ENCODE peak calls at places on chromosomes 7 and 10, in four cellular contexts. W is LNCaP clone FGC, X is AG10803, L is dorsolateral prefrontal cortex. E is an unnamed sample.

GRCh38 chr7:37211097-37211496 is 237.6 kb downstream of the ELMO1 start:
- DNase-seq in W (no peak), X (peak), L (no peak), E (no peak)

GRCh38 chr10:86666538-86666937 is 1.8 kb upstream of the LDB3 start:
- DNase-seq in W (no peak), X (no peak), L (peak), E (no peak)

GRCh38 chr7:28533731-28534531 is 121.6 kb downstream of the CREB5 start:
- DNase-seq in W (no peak), X (peak), L (peak), E (no peak)

GRCh38 chr7:64849924-64850499 is 53.1 kb upstream of the ZNF273 start:
- DNase-seq in W (no peak), X (no peak), L (no peak), E (no peak)

GRCh38 chr7:13727279-13727678 is 262.2 kb downstream of the ETV1 start:
- DNase-seq in W (no peak), X (no peak), L (no peak), E (no peak)

GRCh38 chr7:12770227-12770975 is 83.0 kb downstream of the ARL4A start:
- DNase-seq in W (peak), X (peak), L (no peak), E (no peak)

GRCh38 chr7:16914771-16915170 is 33.0 kb upstream of the AGR3 start:
- DNase-seq in W (no peak), X (no peak), L (no peak), E (no peak)

GRCh38 chr7:24924375-24924774 is 55.6 kb downstream of the OSBPL3 start:
- DNase-seq in W (peak), X (no peak), L (no peak), E (no peak)

DNA sequence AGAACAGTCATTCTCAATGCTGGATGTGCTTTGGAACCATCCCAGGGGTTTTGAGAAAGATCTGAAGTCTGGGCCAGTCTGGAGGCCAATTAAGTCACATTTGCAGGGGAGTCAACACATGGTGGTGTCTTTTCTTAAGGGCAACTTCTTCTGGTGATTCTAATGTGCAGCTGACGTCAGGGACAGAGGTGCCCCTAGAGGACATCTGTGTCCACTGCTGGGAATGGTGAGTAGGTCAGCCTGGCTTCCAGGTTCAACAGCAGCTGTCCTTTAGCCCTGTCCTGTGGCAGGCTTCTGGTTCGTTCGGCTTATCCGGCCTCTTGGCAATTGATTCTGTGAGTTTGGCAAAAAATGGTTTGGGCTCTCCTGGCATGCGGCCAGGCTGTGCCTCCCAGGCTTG is 269.7 kb upstream of the HABP2 start:
- DNase-seq in W (no peak), X (no peak), L (no peak), E (no peak)
- TF ChIP-seq CTCF in W (peak), X (no peak), L (no peak), E (no peak)

GRCh38 chr10:105840288-105840770 is 1199.2 kb downstream of the SORCS3 start:
- DNase-seq in W (no peak), X (no peak), L (no peak), E (no peak)
- TF ChIP-seq CTCF in W (no peak), X (no peak), L (no peak), E (no peak)

GRCh38 chr7:100799037-100799896 is 28.1 kb downstream of the EPHB4 start:
- DNase-seq in W (no peak), X (peak), L (no peak), E (peak)
- TF ChIP-seq CTCF in W (peak), X (peak), L (peak), E (peak)

GRCh38 chr10:103563231-103564115 is 70.0 kb downstream of the NEURL1 start:
- DNase-seq in W (no peak), X (no peak), L (no peak), E (no peak)

GRCh38 chr10:103564116-103564501 is 70.6 kb downstream of the NEURL1 start:
- DNase-seq in W (no peak), X (no peak), L (no peak), E (no peak)

GRCh38 chr10:103566536-103566935 is 73.0 kb downstream of the NEURL1 start:
- DNase-seq in W (no peak), X (peak), L (no peak), E (no peak)

GRCh38 chr10:103568505-103568904 is 75.0 kb downstream of the NEURL1 start:
- DNase-seq in W (no peak), X (no peak), L (no peak), E (no peak)

DNA sequence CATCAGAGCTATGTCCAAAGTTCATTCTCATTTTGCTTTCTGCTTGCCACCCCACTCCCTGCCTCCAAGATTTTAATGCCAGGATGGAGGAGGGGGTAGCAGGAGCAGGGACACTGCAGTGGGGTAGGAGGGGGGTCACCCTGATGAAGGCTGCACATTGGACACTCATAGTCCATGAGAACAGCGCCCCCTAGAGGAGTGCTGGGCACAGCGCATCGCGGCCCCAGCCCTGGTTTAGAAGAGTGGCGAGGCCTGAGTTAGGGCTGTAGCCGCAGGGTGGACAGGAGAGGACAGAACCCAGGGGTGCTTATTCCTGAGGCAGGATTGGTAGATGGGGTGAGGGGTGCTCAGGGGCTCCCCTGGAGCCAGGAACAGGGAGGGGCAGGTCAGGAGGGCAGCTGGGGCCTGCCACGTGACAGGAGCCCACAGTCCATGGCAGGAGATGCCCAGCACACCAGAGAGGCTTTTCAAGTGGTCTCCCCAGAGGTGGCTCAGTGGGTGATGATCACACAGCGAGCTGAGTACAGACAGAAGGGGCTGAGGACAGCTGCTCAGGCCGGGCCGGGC is 71.4 kb downstream of the NEURL1 start:
- DNase-seq in W (no peak), X (no peak), L (no peak), E (no peak)
- TF ChIP-seq CTCF in W (peak), X (peak), L (peak), E (peak)

DNA sequence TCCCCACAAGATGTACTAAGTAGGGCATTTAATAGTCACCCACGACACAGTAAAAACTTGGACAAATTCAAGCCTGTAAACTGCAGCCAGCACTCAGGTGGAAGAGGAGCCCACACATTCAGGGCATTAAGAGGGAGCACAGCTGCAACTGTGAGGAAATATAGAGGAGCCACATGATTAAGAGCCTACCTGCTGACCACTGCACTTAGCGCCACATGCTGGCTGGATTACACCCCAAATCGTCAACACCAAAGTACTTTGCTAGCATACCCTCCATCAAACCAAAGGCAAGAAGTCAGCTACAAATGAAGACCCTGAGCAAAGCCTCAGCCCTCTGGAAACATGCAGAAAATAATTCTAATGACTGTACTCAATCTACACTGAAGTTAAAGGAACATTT is 322.3 kb upstream of the PLXDC2 start:
- DNase-seq in W (no peak), X (no peak), L (no peak), E (no peak)
- TF ChIP-seq CTCF in W (no peak), X (no peak), L (no peak), E (no peak)

DNA sequence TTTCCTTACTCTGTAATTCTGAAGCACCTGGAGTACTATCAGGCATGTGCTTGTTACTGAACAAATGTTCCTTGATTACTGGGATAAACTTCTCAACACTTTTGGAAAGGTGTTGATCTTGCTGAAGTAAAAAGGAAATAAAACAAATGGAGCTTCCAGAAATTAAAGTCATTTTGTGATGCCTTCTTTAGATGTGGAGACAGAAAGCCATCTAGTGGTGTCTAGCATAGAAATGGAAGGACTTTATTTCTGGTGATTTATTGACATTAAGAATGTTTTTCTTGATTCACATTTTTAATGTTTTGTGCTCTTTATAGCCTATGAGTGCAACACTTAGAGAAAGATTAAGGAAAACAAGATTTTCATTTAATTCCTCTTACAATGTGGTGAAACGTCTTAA is 1.4 kb downstream of the SFR1 start:
- DNase-seq in W (no peak), X (peak), L (no peak), E (no peak)
- TF ChIP-seq CTCF in W (peak), X (peak), L (peak), E (no peak)

GRCh38 chr10:102564209-102564834 is 60.5 kb downstream of the SUFU start:
- DNase-seq in W (no peak), X (no peak), L (no peak), E (no peak)

GRCh38 chr10:102565793-102566192 is 62.0 kb downstream of the SUFU start:
- DNase-seq in W (no peak), X (no peak), L (no peak), E (no peak)
- TF ChIP-seq CTCF in W (no peak), X (no peak), L (no peak), E (no peak)

DNA sequence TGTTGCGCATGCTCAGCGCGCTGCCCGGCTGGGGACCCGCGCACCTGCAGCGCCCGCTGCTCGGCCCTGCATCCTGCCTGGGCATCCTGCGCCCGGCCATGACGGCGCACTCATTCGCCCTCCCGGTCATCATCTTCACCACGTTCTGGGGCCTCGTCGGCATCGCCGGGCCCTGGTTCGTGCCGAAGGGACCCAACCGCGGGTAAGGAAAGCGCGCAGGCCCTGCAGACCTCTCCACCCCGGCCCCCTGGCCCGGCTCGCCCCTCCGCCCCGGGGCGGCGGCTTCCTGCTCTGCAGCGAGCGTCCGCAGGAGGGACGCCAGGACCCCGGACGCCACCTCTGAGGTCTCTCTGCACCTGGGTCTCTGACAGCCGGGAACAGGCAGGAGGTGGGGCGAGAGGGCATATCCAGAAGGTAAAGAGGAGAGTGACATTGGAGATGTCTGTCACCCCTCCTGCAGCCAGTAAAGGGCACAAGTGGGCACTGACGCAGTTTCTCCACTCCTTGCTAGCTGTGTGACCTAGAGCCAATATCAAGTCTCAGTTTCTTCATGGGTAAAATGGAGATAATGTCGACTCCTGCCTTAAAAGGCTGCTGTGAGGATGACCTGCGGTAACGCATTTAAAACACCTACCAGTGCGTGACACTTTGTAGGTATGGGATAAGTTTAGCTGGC is at the start of gene ATP6V0E2:
- DNase-seq in W (no peak), X (no peak), L (no peak), E (no peak)
- TF ChIP-seq CTCF in W (no peak), X (no peak), L (no peak), E (no peak)

E was measured in mesothelial cell of epicardium.